ENCODE peak calls at places on chromosomes 12 and 14, in ten cellular contexts. One of them, this sample, is unnamed.
A peak's percentile ranks its signal among the peaks of the same experiment; 100 is the strongest.

GRCh38 chr12:77751939-77752338 is 78.8 kb upstream of the NAV3 start:
- DNase-seq in IMR-90: no peak
- DNase-seq in breast epithelium: no peak
- DNase-seq in HCT116: no peak
- DNase-seq in H9: no peak
- DNase-seq in progenitor cell of endocrine pancreas: no peak
- DNase-seq in fibroblast of lung: peak; percentile 76
- DNase-seq in choroid plexus epithelial cell: peak; percentile 61
- DNase-seq in lung: no peak
- DNase-seq in gastrocnemius medialis: no peak
- DNase-seq in this sample: no peak

GRCh38 chr12:44369967-44370366 is 506.1 kb downstream of the NELL2 start:
- DNase-seq in gastrocnemius medialis: no peak
- DNase-seq in lung: no peak
- DNase-seq in progenitor cell of endocrine pancreas: no peak
- DNase-seq in H9: no peak
- DNase-seq in breast epithelium: no peak
- DNase-seq in IMR-90: no peak
- DNase-seq in fibroblast of lung: no peak
- DNase-seq in HCT116: no peak
- DNase-seq in choroid plexus epithelial cell: no peak
- DNase-seq in this sample: no peak

GRCh38 chr14:65211341-65211987 is 109.1 kb upstream of the MAX start:
- DNase-seq in choroid plexus epithelial cell: peak; percentile 84
- DNase-seq in IMR-90: peak; percentile 85
- DNase-seq in HCT116: no peak
- DNase-seq in lung: no peak
- DNase-seq in gastrocnemius medialis: no peak
- DNase-seq in fibroblast of lung: peak; percentile 85
- DNase-seq in progenitor cell of endocrine pancreas: no peak
- DNase-seq in breast epithelium: no peak
- DNase-seq in H9: no peak
- DNase-seq in this sample: no peak

GRCh38 chr14:31677052-31677451 is 115.8 kb downstream of the NUBPL start:
- DNase-seq in lung: no peak
- DNase-seq in progenitor cell of endocrine pancreas: no peak
- DNase-seq in H9: no peak
- DNase-seq in HCT116: no peak
- DNase-seq in choroid plexus epithelial cell: no peak
- DNase-seq in IMR-90: no peak
- DNase-seq in gastrocnemius medialis: no peak
- DNase-seq in breast epithelium: no peak
- DNase-seq in fibroblast of lung: no peak
- DNase-seq in this sample: no peak

GRCh38 chr12:92065018-92065499 is 80.6 kb downstream of the BTG1 start:
- DNase-seq in breast epithelium: no peak
- DNase-seq in choroid plexus epithelial cell: peak; percentile 54
- DNase-seq in lung: peak; percentile 33
- DNase-seq in HCT116: no peak
- DNase-seq in H9: no peak
- DNase-seq in IMR-90: peak; percentile 61
- DNase-seq in fibroblast of lung: peak; percentile 74
- DNase-seq in gastrocnemius medialis: no peak
- DNase-seq in progenitor cell of endocrine pancreas: no peak
- DNase-seq in this sample: no peak

GRCh38 chr12:110281549-110282342 is 699 bp downstream of the ATP2A2 start:
- DNase-seq in HCT116: no peak
- DNase-seq in fibroblast of lung: peak; percentile 71
- DNase-seq in H9: peak; percentile 44
- DNase-seq in IMR-90: peak; percentile 55
- DNase-seq in breast epithelium: peak; percentile 35
- DNase-seq in lung: peak; percentile 43
- DNase-seq in progenitor cell of endocrine pancreas: peak; percentile 70
- DNase-seq in choroid plexus epithelial cell: peak; percentile 53
- DNase-seq in gastrocnemius medialis: peak; percentile 11
- DNase-seq in this sample: peak; percentile 77

GRCh38 chr12:39807043-39807442 is 187.4 kb upstream of the ABCD2 start:
- DNase-seq in choroid plexus epithelial cell: peak; percentile 30
- DNase-seq in breast epithelium: no peak
- DNase-seq in gastrocnemius medialis: no peak
- DNase-seq in fibroblast of lung: no peak
- DNase-seq in progenitor cell of endocrine pancreas: no peak
- DNase-seq in lung: no peak
- DNase-seq in HCT116: peak; percentile 51
- DNase-seq in IMR-90: no peak
- DNase-seq in H9: peak; percentile 53
- DNase-seq in this sample: no peak

GRCh38 chr12:42421844-42422779 is 96.1 kb downstream of the PPHLN1 start:
- DNase-seq in lung: no peak
- DNase-seq in breast epithelium: no peak
- DNase-seq in progenitor cell of endocrine pancreas: no peak
- DNase-seq in fibroblast of lung: peak; percentile 82
- DNase-seq in H9: no peak
- DNase-seq in IMR-90: peak; percentile 90
- DNase-seq in gastrocnemius medialis: no peak
- DNase-seq in choroid plexus epithelial cell: peak; percentile 89
- DNase-seq in HCT116: no peak
- DNase-seq in this sample: peak; percentile 51

GRCh38 chr14:47422191-47422590 is 253.2 kb downstream of the MDGA2 start:
- DNase-seq in lung: no peak
- DNase-seq in choroid plexus epithelial cell: no peak
- DNase-seq in progenitor cell of endocrine pancreas: no peak
- DNase-seq in breast epithelium: no peak
- DNase-seq in H9: peak; percentile 48
- DNase-seq in HCT116: no peak
- DNase-seq in gastrocnemius medialis: no peak
- DNase-seq in IMR-90: no peak
- DNase-seq in fibroblast of lung: no peak
- DNase-seq in this sample: no peak

DNA sequence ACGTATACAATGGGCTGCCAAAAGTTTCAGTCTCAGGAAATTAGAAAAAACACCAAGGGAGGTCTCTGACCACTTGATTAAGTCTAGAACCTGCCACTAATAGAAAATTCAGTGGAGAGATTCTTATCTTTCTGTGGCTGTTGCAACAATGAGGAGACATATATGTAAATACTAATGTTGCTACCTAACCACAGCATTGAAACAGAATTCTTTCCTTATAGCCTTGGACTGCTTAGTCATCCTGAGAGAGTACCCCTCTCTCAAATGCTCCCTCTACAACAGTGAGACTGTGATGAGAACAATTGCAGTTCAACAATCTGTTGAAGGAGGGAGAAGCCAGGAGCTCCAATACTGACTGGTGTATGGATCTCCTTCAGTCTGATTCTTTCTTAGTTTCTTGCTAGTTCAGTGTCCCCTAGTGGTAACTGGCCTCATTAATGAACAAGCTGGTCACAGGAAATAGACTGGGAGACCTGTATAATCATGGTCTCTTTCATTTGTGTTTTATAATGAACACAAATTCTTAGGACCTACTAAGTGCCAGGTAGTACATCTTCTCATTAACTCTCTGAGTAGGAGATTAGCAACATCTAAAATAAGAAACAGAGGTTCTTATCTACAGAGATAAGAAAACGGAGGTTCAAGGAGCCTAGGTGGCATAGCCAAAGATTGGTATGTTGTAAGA is 164.5 kb downstream of the SLC38A4 start:
- DNase-seq in choroid plexus epithelial cell: peak; percentile 97
- DNase-seq in HCT116: peak; percentile 71
- DNase-seq in breast epithelium: no peak
- DNase-seq in IMR-90: peak; percentile 95
- DNase-seq in progenitor cell of endocrine pancreas: no peak
- DNase-seq in fibroblast of lung: peak; percentile 96
- DNase-seq in H9: no peak
- DNase-seq in lung: no peak
- DNase-seq in gastrocnemius medialis: no peak
- DNase-seq in this sample: peak; percentile 41
- TF ChIP-seq CTCF in choroid plexus epithelial cell: peak; percentile 88
- TF ChIP-seq CTCF in HCT116: peak; percentile 73
- TF ChIP-seq CTCF in breast epithelium: peak; percentile 79
- TF ChIP-seq CTCF in IMR-90: peak; percentile 87
- TF ChIP-seq CTCF in progenitor cell of endocrine pancreas: peak; percentile 75
- TF ChIP-seq CTCF in fibroblast of lung: peak; percentile 84
- TF ChIP-seq CTCF in H9: peak; percentile 78
- TF ChIP-seq CTCF in lung: peak; percentile 60
- TF ChIP-seq CTCF in gastrocnemius medialis: peak; percentile 76
- TF ChIP-seq CTCF in this sample: peak; percentile 66

DNA sequence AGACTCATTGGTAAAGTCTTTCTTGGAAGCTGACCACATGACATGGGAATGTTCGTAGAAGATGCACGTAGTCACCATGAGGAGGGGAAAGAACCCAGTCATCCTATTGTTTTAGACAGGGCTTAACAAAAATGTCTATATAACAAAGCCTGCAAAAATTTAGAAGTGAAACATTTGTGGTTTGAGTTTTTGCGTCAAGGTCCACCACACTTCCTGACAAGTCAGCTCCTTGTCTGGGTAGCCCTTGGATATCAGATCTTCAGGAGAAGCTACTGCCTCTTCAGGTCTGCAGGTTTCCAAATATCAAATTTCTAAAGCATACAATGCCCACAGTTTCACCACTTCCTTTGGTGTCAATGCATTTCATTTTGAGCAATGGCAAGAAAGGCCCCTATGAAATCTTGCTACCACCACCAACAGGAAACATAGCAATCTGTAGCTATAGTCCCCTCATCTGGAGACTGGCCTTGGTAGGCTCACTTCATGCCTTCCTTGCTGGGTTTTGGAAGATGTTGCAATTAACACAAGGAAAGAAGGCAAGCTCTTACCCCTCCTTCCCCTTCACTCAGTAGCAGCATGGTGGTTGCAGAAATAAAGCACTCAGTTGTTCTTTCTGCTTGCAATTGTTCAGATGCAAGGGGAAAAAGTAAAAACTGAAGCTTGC is 235.2 kb downstream of the PCNX1 start:
- DNase-seq in HCT116: no peak
- DNase-seq in IMR-90: peak; percentile 98
- DNase-seq in progenitor cell of endocrine pancreas: no peak
- DNase-seq in choroid plexus epithelial cell: peak; percentile 90
- DNase-seq in H9: no peak
- DNase-seq in lung: no peak
- DNase-seq in breast epithelium: no peak
- DNase-seq in fibroblast of lung: peak; percentile 39
- DNase-seq in gastrocnemius medialis: no peak
- DNase-seq in this sample: peak; percentile 53
- TF ChIP-seq CTCF in HCT116: no peak
- TF ChIP-seq CTCF in IMR-90: no peak
- TF ChIP-seq CTCF in progenitor cell of endocrine pancreas: no peak
- TF ChIP-seq CTCF in choroid plexus epithelial cell: no peak
- TF ChIP-seq CTCF in H9: no peak
- TF ChIP-seq CTCF in lung: no peak
- TF ChIP-seq CTCF in breast epithelium: no peak
- TF ChIP-seq CTCF in fibroblast of lung: no peak
- TF ChIP-seq CTCF in gastrocnemius medialis: no peak
- TF ChIP-seq CTCF in this sample: no peak

GRCh38 chr12:124224535-124225110 is 70.3 kb upstream of the RFLNA start:
- DNase-seq in IMR-90: no peak
- DNase-seq in HCT116: no peak
- DNase-seq in gastrocnemius medialis: no peak
- DNase-seq in progenitor cell of endocrine pancreas: no peak
- DNase-seq in fibroblast of lung: no peak
- DNase-seq in breast epithelium: peak; percentile 35
- DNase-seq in lung: no peak
- DNase-seq in H9: no peak
- DNase-seq in choroid plexus epithelial cell: no peak
- DNase-seq in this sample: no peak
- TF ChIP-seq CTCF in IMR-90: no peak
- TF ChIP-seq CTCF in HCT116: no peak
- TF ChIP-seq CTCF in gastrocnemius medialis: no peak
- TF ChIP-seq CTCF in progenitor cell of endocrine pancreas: no peak
- TF ChIP-seq CTCF in fibroblast of lung: no peak
- TF ChIP-seq CTCF in breast epithelium: no peak
- TF ChIP-seq CTCF in lung: no peak
- TF ChIP-seq CTCF in H9: no peak
- TF ChIP-seq CTCF in choroid plexus epithelial cell: no peak
- TF ChIP-seq CTCF in this sample: no peak

GRCh38 chr14:60722836-60723217 is 1.3 kb downstream of the SIX4 start:
- DNase-seq in IMR-90: peak; percentile 11
- DNase-seq in H9: peak; percentile 56
- DNase-seq in choroid plexus epithelial cell: peak; percentile 16
- DNase-seq in progenitor cell of endocrine pancreas: peak; percentile 65
- DNase-seq in gastrocnemius medialis: peak; percentile 41
- DNase-seq in fibroblast of lung: peak; percentile 25
- DNase-seq in HCT116: no peak
- DNase-seq in lung: no peak
- DNase-seq in breast epithelium: no peak
- DNase-seq in this sample: no peak

GRCh38 chr14:60720391-60720790 is 3.8 kb downstream of the SIX4 start:
- DNase-seq in choroid plexus epithelial cell: no peak
- DNase-seq in lung: no peak
- DNase-seq in progenitor cell of endocrine pancreas: no peak
- DNase-seq in HCT116: no peak
- DNase-seq in breast epithelium: no peak
- DNase-seq in gastrocnemius medialis: no peak
- DNase-seq in IMR-90: peak; percentile 11
- DNase-seq in H9: no peak
- DNase-seq in fibroblast of lung: no peak
- DNase-seq in this sample: no peak

GRCh38 chr14:60720962-60721330 is 3.2 kb downstream of the SIX4 start:
- DNase-seq in fibroblast of lung: no peak
- DNase-seq in IMR-90: no peak
- DNase-seq in lung: no peak
- DNase-seq in H9: no peak
- DNase-seq in breast epithelium: no peak
- DNase-seq in progenitor cell of endocrine pancreas: no peak
- DNase-seq in HCT116: no peak
- DNase-seq in gastrocnemius medialis: no peak
- DNase-seq in choroid plexus epithelial cell: no peak
- DNase-seq in this sample: peak; percentile 10

GRCh38 chr14:60722163-60722835 is 1.9 kb downstream of the SIX4 start:
- DNase-seq in breast epithelium: no peak
- DNase-seq in IMR-90: peak; percentile 79
- DNase-seq in fibroblast of lung: peak; percentile 70
- DNase-seq in progenitor cell of endocrine pancreas: peak; percentile 68
- DNase-seq in H9: peak; percentile 72
- DNase-seq in gastrocnemius medialis: peak; percentile 49
- DNase-seq in lung: peak; percentile 31
- DNase-seq in HCT116: no peak
- DNase-seq in choroid plexus epithelial cell: peak; percentile 78
- DNase-seq in this sample: peak; percentile 62

DNA sequence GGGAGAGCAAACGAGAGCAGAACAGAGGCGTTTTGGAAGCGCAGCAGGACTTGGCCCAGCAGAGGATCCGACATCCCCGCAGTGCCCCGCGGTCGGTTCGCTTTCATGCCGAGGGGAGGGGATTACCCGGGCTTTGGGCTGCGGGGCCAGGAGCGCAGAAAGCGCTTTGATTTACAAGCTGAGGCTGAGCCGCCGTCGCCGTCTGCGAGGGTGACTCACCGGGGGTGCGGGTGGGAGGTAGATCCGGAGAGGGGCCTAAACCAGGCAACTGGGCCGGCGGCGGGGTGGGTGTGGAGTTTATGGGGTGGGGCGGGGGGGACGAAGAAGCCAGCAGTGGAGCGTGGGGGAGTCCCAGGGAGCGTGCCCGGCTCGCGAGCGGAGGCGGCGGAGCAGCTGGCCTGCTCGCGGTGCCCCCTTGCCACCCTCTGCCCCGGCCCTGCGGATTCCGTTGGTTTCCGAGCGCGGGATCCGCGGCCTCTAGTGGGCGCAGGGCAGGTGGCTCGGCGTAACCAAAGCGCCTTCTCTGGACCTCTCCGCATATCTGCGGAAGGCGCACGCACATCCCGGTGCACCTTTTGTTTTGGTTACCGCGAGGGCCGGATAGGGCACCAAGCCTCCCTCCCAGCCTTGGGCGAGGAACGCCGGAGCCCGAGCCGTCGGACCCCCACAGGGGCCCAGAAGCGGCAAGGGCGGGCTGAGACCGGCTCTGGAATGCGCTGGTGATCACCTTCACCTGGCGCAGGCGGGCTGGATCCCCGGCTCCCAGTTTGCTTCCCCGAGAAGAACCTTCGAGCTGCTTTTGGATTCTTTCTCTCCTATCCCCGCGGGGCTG is 2.6 kb downstream of the SIX4 start:
- DNase-seq in progenitor cell of endocrine pancreas: peak; percentile 37
- DNase-seq in fibroblast of lung: peak; percentile 80
- DNase-seq in gastrocnemius medialis: peak; percentile 31
- DNase-seq in H9: peak; percentile 71
- DNase-seq in IMR-90: peak; percentile 84
- DNase-seq in HCT116: peak; percentile 54
- DNase-seq in choroid plexus epithelial cell: peak; percentile 55
- DNase-seq in lung: peak; percentile 38
- DNase-seq in breast epithelium: no peak
- DNase-seq in this sample: peak; percentile 63
- TF ChIP-seq CTCF in progenitor cell of endocrine pancreas: peak; percentile 64
- TF ChIP-seq CTCF in fibroblast of lung: peak; percentile 44
- TF ChIP-seq CTCF in gastrocnemius medialis: peak; percentile 54
- TF ChIP-seq CTCF in H9: peak; percentile 52
- TF ChIP-seq CTCF in IMR-90: peak; percentile 37
- TF ChIP-seq CTCF in HCT116: peak; percentile 59
- TF ChIP-seq CTCF in choroid plexus epithelial cell: peak; percentile 44
- TF ChIP-seq CTCF in lung: no peak
- TF ChIP-seq CTCF in breast epithelium: no peak
- TF ChIP-seq CTCF in this sample: peak; percentile 39

This sample was measured in GM13976.